ENCODE peak calls at places on chromosomes 6 and 20, in seven cellular contexts. Q is caudate nucleus; V is bronchial epithelial cell; O is brain microvascular endothelial cell; L is activated T-helper 1 cell treated with anti-CD3 and anti-CD28 coated beads, Interleukin-2, amount 50 U/mL, for 16 hours; C is RPMI7951; T is naive thymus-derived CD8-positive, alpha-beta T cell. S is an unnamed sample.

GRCh38 chr20:46638367-46639274 is 12.6 kb downstream of the SLC13A3 start:
- DNase-seq in Q (peak; percentile 53), V (no peak), O (no peak), L (no peak), C (peak; percentile 26), T (no peak), S (peak; percentile 78)

GRCh38 chr20:49717693-49718092 is 4.0 kb upstream of the B4GALT5 start:
- DNase-seq in Q (no peak), V (peak; percentile 78), O (no peak), L (no peak), C (peak; percentile 24), T (no peak), S (no peak)

GRCh38 chr6:125066964-125067363 is 86.6 kb upstream of the TPD52L1 start:
- DNase-seq in Q (no peak), V (peak; percentile 59), O (peak; percentile 41), L (no peak), C (peak; percentile 90), T (peak; percentile 54), S (no peak)

GRCh38 chr6:114030767-114031166 is 59.8 kb upstream of the HDAC2 start:
- DNase-seq in Q (no peak), V (no peak), O (no peak), L (no peak), C (no peak), T (no peak), S (no peak)

GRCh38 chr6:89311853-89312531 is 3.1 kb downstream of the GABRR2 start:
- DNase-seq in Q (no peak), V (peak; percentile 21), O (peak; percentile 33), L (no peak), C (peak; percentile 85), T (no peak), S (peak; percentile 84)

GRCh38 chr6:116205318-116205717 is 48.6 kb downstream of the TSPYL4 start:
- DNase-seq in Q (no peak), V (no peak), O (no peak), L (no peak), C (no peak), T (no peak), S (no peak)

GRCh38 chr20:52824494-52825216 is 147.5 kb upstream of the TSHZ2 start:
- DNase-seq in Q (no peak), V (no peak), O (no peak), L (no peak), C (peak; percentile 22), T (no peak), S (no peak)

GRCh38 chr6:170160031-170160627 is 130.7 kb downstream of the DLL1 start:
- DNase-seq in Q (no peak), V (no peak), O (no peak), L (no peak), C (no peak), T (no peak), S (no peak)

GRCh38 chr6:89638320-89639195 is at the start of gene LYRM2:
- DNase-seq in Q (peak; percentile 87), V (peak; percentile 79), O (peak; percentile 92), L (peak; percentile 81), C (peak; percentile 91), T (peak; percentile 93), S (peak; percentile 92)

GRCh38 chr6:19342616-19343015 is 494.6 kb upstream of the ID4 start:
- DNase-seq in Q (no peak), V (peak; percentile 55), O (no peak), L (no peak), C (no peak), T (no peak), S (no peak)

GRCh38 chr6:12656841-12657435 is 59.6 kb upstream of the PHACTR1 start:
- DNase-seq in Q (no peak), V (no peak), O (no peak), L (no peak), C (peak; percentile 42), T (no peak), S (peak; percentile 64)

GRCh38 chr6:166907373-166907841 is 48.9 kb downstream of the RNASET2 start:
- DNase-seq in Q (no peak), V (no peak), O (no peak), L (no peak), C (no peak), T (peak; percentile 3), S (no peak)

GRCh38 chr6:73879466-73879865 is 183.5 kb downstream of the CD109 start:
- DNase-seq in Q (no peak), V (no peak), O (no peak), L (no peak), C (no peak), T (no peak), S (no peak)

GRCh38 chr6:743320-744096 is 50.6 kb upstream of the EXOC2 start:
- DNase-seq in Q (no peak), V (no peak), O (no peak), L (no peak), C (no peak), T (no peak), S (no peak)

GRCh38 chr6:160933256-160933655 is 58.3 kb upstream of the MAP3K4 start:
- DNase-seq in Q (no peak), V (no peak), O (no peak), L (no peak), C (no peak), T (no peak), S (no peak)

GRCh38 chr6:3915076-3915791 is 66.1 kb downstream of the FAM50B start:
- DNase-seq in Q (no peak), V (no peak), O (no peak), L (no peak), C (no peak), T (peak; percentile 70), S (no peak)

GRCh38 chr20:46939031-46939430 is 44.4 kb downstream of the EYA2 start:
- DNase-seq in Q (no peak), V (peak; percentile 29), O (no peak), L (no peak), C (peak; percentile 28), T (no peak), S (no peak)

GRCh38 chr6:143536461-143536865 is 24.9 kb upstream of the FUCA2 start:
- DNase-seq in Q (no peak), V (no peak), O (no peak), L (peak; percentile 30), C (peak; percentile 55), T (peak; percentile 40), S (peak; percentile 5)

GRCh38 chr6:6793388-6794250 is 205.1 kb downstream of the LY86 start:
- DNase-seq in Q (no peak), V (peak; percentile 39), O (no peak), L (no peak), C (no peak), T (no peak), S (no peak)

GRCh38 chr20:3674447-3674846 is 7.4 kb downstream of the ADAM33 start:
- DNase-seq in Q (no peak), V (no peak), O (no peak), L (no peak), C (no peak), T (no peak), S (no peak)

GRCh38 chr20:41034239-41034638 is 5.6 kb downstream of the TOP1 start:
- DNase-seq in Q (no peak), V (no peak), O (no peak), L (no peak), C (no peak), T (no peak), S (no peak)

GRCh38 chr6:155197947-155198346 is 65.9 kb upstream of the CLDN20 start:
- DNase-seq in Q (no peak), V (no peak), O (no peak), L (no peak), C (no peak), T (no peak), S (no peak)

GRCh38 chr20:51532577-51533191 is 9.8 kb downstream of the NFATC2 start:
- DNase-seq in Q (no peak), V (no peak), O (no peak), L (no peak), C (peak; percentile 53), T (no peak), S (no peak)

GRCh38 chr20:3046677-3047462 is 1.0 kb downstream of the MRPS26 start:
- DNase-seq in Q (no peak), V (peak; percentile 68), O (peak; percentile 5), L (no peak), C (no peak), T (no peak), S (peak; percentile 5)